ENCODE peak calls at places on chromosomes 7 and 10, in ten cellular contexts. One of them, this sample, is unnamed.

GRCh38 chr7:4607321-4607729 is 74.8 kb upstream of the FOXK1 start:
- DNase-seq in stimulated activated CD4-positive, alpha-beta T cell treated with anti-CD3 and anti-CD28 coated beads, Interleukin-2, amount 100 ng/mL, for 24 hours: no peak
- DNase-seq in nephron progenitor cell: no peak
- DNase-seq in GM13976: no peak
- DNase-seq in activated CD8-positive, alpha-beta memory T cell treated with anti-CD3 and anti-CD28 coated beads, Interleukin-2, amount 10 ng/mL, durations not matched to agents 7 days and 5 days: no peak
- DNase-seq in lower leg skin: no peak
- DNase-seq in ecto neural progenitor cell: no peak
- DNase-seq in Calu3: no peak
- DNase-seq in putamen: no peak
- DNase-seq in WERI-Rb-1: peak; percentile 21
- DNase-seq in this sample: no peak

GRCh38 chr7:56256108-56256507 is 139.9 kb upstream of the NUPR2 start:
- DNase-seq in stimulated activated CD4-positive, alpha-beta T cell treated with anti-CD3 and anti-CD28 coated beads, Interleukin-2, amount 100 ng/mL, for 24 hours: no peak
- DNase-seq in nephron progenitor cell: no peak
- DNase-seq in GM13976: no peak
- DNase-seq in activated CD8-positive, alpha-beta memory T cell treated with anti-CD3 and anti-CD28 coated beads, Interleukin-2, amount 10 ng/mL, durations not matched to agents 7 days and 5 days: no peak
- DNase-seq in lower leg skin: no peak
- DNase-seq in ecto neural progenitor cell: no peak
- DNase-seq in Calu3: no peak
- DNase-seq in putamen: no peak
- DNase-seq in WERI-Rb-1: no peak
- DNase-seq in this sample: no peak

GRCh38 chr7:124032369-124033092 is at the start of gene TMEM229A:
- DNase-seq in stimulated activated CD4-positive, alpha-beta T cell treated with anti-CD3 and anti-CD28 coated beads, Interleukin-2, amount 100 ng/mL, for 24 hours: peak; percentile 9
- DNase-seq in nephron progenitor cell: peak; percentile 74
- DNase-seq in GM13976: peak; percentile 50
- DNase-seq in activated CD8-positive, alpha-beta memory T cell treated with anti-CD3 and anti-CD28 coated beads, Interleukin-2, amount 10 ng/mL, durations not matched to agents 7 days and 5 days: no peak
- DNase-seq in lower leg skin: no peak
- DNase-seq in ecto neural progenitor cell: peak; percentile 81
- DNase-seq in Calu3: peak; percentile 47
- DNase-seq in putamen: peak; percentile 70
- DNase-seq in WERI-Rb-1: peak; percentile 57
- DNase-seq in this sample: peak; percentile 50

GRCh38 chr7:3431306-3431705 is 130.3 kb downstream of the SDK1 start:
- DNase-seq in stimulated activated CD4-positive, alpha-beta T cell treated with anti-CD3 and anti-CD28 coated beads, Interleukin-2, amount 100 ng/mL, for 24 hours: no peak
- DNase-seq in nephron progenitor cell: no peak
- DNase-seq in GM13976: no peak
- DNase-seq in activated CD8-positive, alpha-beta memory T cell treated with anti-CD3 and anti-CD28 coated beads, Interleukin-2, amount 10 ng/mL, durations not matched to agents 7 days and 5 days: no peak
- DNase-seq in lower leg skin: no peak
- DNase-seq in ecto neural progenitor cell: no peak
- DNase-seq in Calu3: no peak
- DNase-seq in putamen: no peak
- DNase-seq in WERI-Rb-1: no peak
- DNase-seq in this sample: no peak

GRCh38 chr7:102080371-102081243 is 206.1 kb upstream of the SH2B2 start:
- DNase-seq in stimulated activated CD4-positive, alpha-beta T cell treated with anti-CD3 and anti-CD28 coated beads, Interleukin-2, amount 100 ng/mL, for 24 hours: no peak
- DNase-seq in nephron progenitor cell: no peak
- DNase-seq in GM13976: no peak
- DNase-seq in activated CD8-positive, alpha-beta memory T cell treated with anti-CD3 and anti-CD28 coated beads, Interleukin-2, amount 10 ng/mL, durations not matched to agents 7 days and 5 days: no peak
- DNase-seq in lower leg skin: no peak
- DNase-seq in ecto neural progenitor cell: no peak
- DNase-seq in Calu3: no peak
- DNase-seq in putamen: peak; percentile 52
- DNase-seq in WERI-Rb-1: no peak
- DNase-seq in this sample: no peak

GRCh38 chr10:115761166-115761565 is 511.8 kb downstream of the GFRA1 start:
- DNase-seq in stimulated activated CD4-positive, alpha-beta T cell treated with anti-CD3 and anti-CD28 coated beads, Interleukin-2, amount 100 ng/mL, for 24 hours: no peak
- DNase-seq in nephron progenitor cell: no peak
- DNase-seq in GM13976: no peak
- DNase-seq in activated CD8-positive, alpha-beta memory T cell treated with anti-CD3 and anti-CD28 coated beads, Interleukin-2, amount 10 ng/mL, durations not matched to agents 7 days and 5 days: no peak
- DNase-seq in lower leg skin: no peak
- DNase-seq in ecto neural progenitor cell: no peak
- DNase-seq in Calu3: no peak
- DNase-seq in putamen: no peak
- DNase-seq in WERI-Rb-1: no peak
- DNase-seq in this sample: no peak

GRCh38 chr7:69801729-69802688 is 203.7 kb downstream of the AUTS2 start:
- DNase-seq in stimulated activated CD4-positive, alpha-beta T cell treated with anti-CD3 and anti-CD28 coated beads, Interleukin-2, amount 100 ng/mL, for 24 hours: no peak
- DNase-seq in nephron progenitor cell: no peak
- DNase-seq in GM13976: no peak
- DNase-seq in activated CD8-positive, alpha-beta memory T cell treated with anti-CD3 and anti-CD28 coated beads, Interleukin-2, amount 10 ng/mL, durations not matched to agents 7 days and 5 days: no peak
- DNase-seq in lower leg skin: no peak
- DNase-seq in ecto neural progenitor cell: no peak
- DNase-seq in Calu3: no peak
- DNase-seq in putamen: no peak
- DNase-seq in WERI-Rb-1: no peak
- DNase-seq in this sample: no peak

GRCh38 chr7:156220078-156220605 is 407.9 kb upstream of the SHH start:
- DNase-seq in stimulated activated CD4-positive, alpha-beta T cell treated with anti-CD3 and anti-CD28 coated beads, Interleukin-2, amount 100 ng/mL, for 24 hours: no peak
- DNase-seq in nephron progenitor cell: no peak
- DNase-seq in GM13976: no peak
- DNase-seq in activated CD8-positive, alpha-beta memory T cell treated with anti-CD3 and anti-CD28 coated beads, Interleukin-2, amount 10 ng/mL, durations not matched to agents 7 days and 5 days: peak; percentile 31
- DNase-seq in lower leg skin: no peak
- DNase-seq in ecto neural progenitor cell: peak; percentile 44
- DNase-seq in Calu3: no peak
- DNase-seq in putamen: no peak
- DNase-seq in WERI-Rb-1: no peak
- DNase-seq in this sample: no peak

GRCh38 chr7:38316733-38317360 is 43.4 kb upstream of the TARP start:
- DNase-seq in stimulated activated CD4-positive, alpha-beta T cell treated with anti-CD3 and anti-CD28 coated beads, Interleukin-2, amount 100 ng/mL, for 24 hours: no peak
- DNase-seq in nephron progenitor cell: no peak
- DNase-seq in GM13976: no peak
- DNase-seq in activated CD8-positive, alpha-beta memory T cell treated with anti-CD3 and anti-CD28 coated beads, Interleukin-2, amount 10 ng/mL, durations not matched to agents 7 days and 5 days: no peak
- DNase-seq in lower leg skin: no peak
- DNase-seq in ecto neural progenitor cell: no peak
- DNase-seq in Calu3: no peak
- DNase-seq in putamen: no peak
- DNase-seq in WERI-Rb-1: no peak
- DNase-seq in this sample: no peak

GRCh38 chr10:97328646-97329453 is 5.7 kb downstream of the FRAT2 start:
- DNase-seq in stimulated activated CD4-positive, alpha-beta T cell treated with anti-CD3 and anti-CD28 coated beads, Interleukin-2, amount 100 ng/mL, for 24 hours: no peak
- DNase-seq in nephron progenitor cell: no peak
- DNase-seq in GM13976: peak; percentile 41
- DNase-seq in activated CD8-positive, alpha-beta memory T cell treated with anti-CD3 and anti-CD28 coated beads, Interleukin-2, amount 10 ng/mL, durations not matched to agents 7 days and 5 days: no peak
- DNase-seq in lower leg skin: no peak
- DNase-seq in ecto neural progenitor cell: no peak
- DNase-seq in Calu3: peak; percentile 22
- DNase-seq in putamen: no peak
- DNase-seq in WERI-Rb-1: no peak
- DNase-seq in this sample: no peak